ENCODE peak calls at places on chromosomes 1 and 21, in ten cellular contexts. One of them, this sample, is unnamed.

GRCh38 chr21:46362946-46363345 is 39.0 kb downstream of the PCNT start:
- DNase-seq in body of pancreas: no peak
- DNase-seq in kidney: no peak
- DNase-seq in MM.1S: no peak
- DNase-seq in cardiac muscle cell: no peak
- DNase-seq in heart right ventricle: no peak
- DNase-seq in kidney epithelial cell: no peak
- DNase-seq in fibroblast of lung: no peak
- DNase-seq in GM23338: no peak
- DNase-seq in fibroblast of mammary gland: no peak
- DNase-seq in this sample: no peak

GRCh38 chr1:2548068-2548589 is 8.0 kb upstream of the TNFRSF14 start:
- DNase-seq in body of pancreas: peak
- DNase-seq in kidney: peak
- DNase-seq in MM.1S: peak
- DNase-seq in cardiac muscle cell: peak
- DNase-seq in heart right ventricle: peak
- DNase-seq in kidney epithelial cell: no peak
- DNase-seq in fibroblast of lung: peak
- DNase-seq in GM23338: peak
- DNase-seq in fibroblast of mammary gland: peak
- DNase-seq in this sample: peak

GRCh38 chr1:116232989-116233514 is 121.9 kb downstream of the MAB21L3 start:
- DNase-seq in body of pancreas: no peak
- DNase-seq in kidney: no peak
- DNase-seq in MM.1S: no peak
- DNase-seq in cardiac muscle cell: peak
- DNase-seq in heart right ventricle: no peak
- DNase-seq in kidney epithelial cell: no peak
- DNase-seq in fibroblast of lung: no peak
- DNase-seq in GM23338: no peak
- DNase-seq in fibroblast of mammary gland: no peak
- DNase-seq in this sample: no peak

GRCh38 chr21:35280221-35280620 is 231.1 kb upstream of the RUNX1 start:
- DNase-seq in body of pancreas: no peak
- DNase-seq in kidney: no peak
- DNase-seq in MM.1S: no peak
- DNase-seq in cardiac muscle cell: no peak
- DNase-seq in heart right ventricle: no peak
- DNase-seq in kidney epithelial cell: no peak
- DNase-seq in fibroblast of lung: no peak
- DNase-seq in GM23338: no peak
- DNase-seq in fibroblast of mammary gland: no peak
- DNase-seq in this sample: no peak

GRCh38 chr1:230308039-230308438 is 118.1 kb downstream of the PGBD5 start:
- DNase-seq in body of pancreas: peak
- DNase-seq in kidney: peak
- DNase-seq in MM.1S: no peak
- DNase-seq in cardiac muscle cell: no peak
- DNase-seq in heart right ventricle: peak
- DNase-seq in kidney epithelial cell: peak
- DNase-seq in fibroblast of lung: peak
- DNase-seq in GM23338: no peak
- DNase-seq in fibroblast of mammary gland: peak
- DNase-seq in this sample: peak

GRCh38 chr21:41112740-41113692 is 54.9 kb upstream of the BACE2 start:
- DNase-seq in body of pancreas: no peak
- DNase-seq in kidney: no peak
- DNase-seq in MM.1S: peak
- DNase-seq in cardiac muscle cell: peak
- DNase-seq in heart right ventricle: no peak
- DNase-seq in kidney epithelial cell: peak
- DNase-seq in fibroblast of lung: peak
- DNase-seq in GM23338: peak
- DNase-seq in fibroblast of mammary gland: peak
- DNase-seq in this sample: peak

GRCh38 chr1:48675251-48675650 is 101.4 kb downstream of the BEND5 start:
- DNase-seq in body of pancreas: no peak
- DNase-seq in kidney: no peak
- DNase-seq in MM.1S: no peak
- DNase-seq in cardiac muscle cell: no peak
- DNase-seq in heart right ventricle: no peak
- DNase-seq in kidney epithelial cell: no peak
- DNase-seq in fibroblast of lung: peak
- DNase-seq in GM23338: no peak
- DNase-seq in fibroblast of mammary gland: peak
- DNase-seq in this sample: peak

GRCh38 chr1:6459850-6460265 is 6.1 kb downstream of the TNFRSF25 start:
- DNase-seq in body of pancreas: no peak
- DNase-seq in kidney: peak
- DNase-seq in MM.1S: no peak
- DNase-seq in cardiac muscle cell: no peak
- DNase-seq in heart right ventricle: no peak
- DNase-seq in kidney epithelial cell: no peak
- DNase-seq in fibroblast of lung: no peak
- DNase-seq in GM23338: no peak
- DNase-seq in fibroblast of mammary gland: no peak
- DNase-seq in this sample: no peak

GRCh38 chr21:31107871-31108270 is 69.6 kb upstream of the KRTAP19-8 start:
- DNase-seq in body of pancreas: no peak
- DNase-seq in kidney: no peak
- DNase-seq in MM.1S: no peak
- DNase-seq in cardiac muscle cell: no peak
- DNase-seq in heart right ventricle: no peak
- DNase-seq in kidney epithelial cell: no peak
- DNase-seq in fibroblast of lung: no peak
- DNase-seq in GM23338: no peak
- DNase-seq in fibroblast of mammary gland: no peak
- DNase-seq in this sample: no peak

GRCh38 chr1:51294566-51295184 is 35.7 kb downstream of the TTC39A start:
- DNase-seq in body of pancreas: no peak
- DNase-seq in kidney: no peak
- DNase-seq in MM.1S: no peak
- DNase-seq in cardiac muscle cell: no peak
- DNase-seq in heart right ventricle: no peak
- DNase-seq in kidney epithelial cell: no peak
- DNase-seq in fibroblast of lung: no peak
- DNase-seq in GM23338: no peak
- DNase-seq in fibroblast of mammary gland: no peak
- DNase-seq in this sample: no peak

GRCh38 chr21:45137612-45137937 is 63.2 kb downstream of the ADARB1 start:
- DNase-seq in body of pancreas: no peak
- DNase-seq in kidney: no peak
- DNase-seq in MM.1S: no peak
- DNase-seq in cardiac muscle cell: no peak
- DNase-seq in heart right ventricle: no peak
- DNase-seq in kidney epithelial cell: no peak
- DNase-seq in fibroblast of lung: no peak
- DNase-seq in GM23338: no peak
- DNase-seq in fibroblast of mammary gland: no peak
- DNase-seq in this sample: no peak

GRCh38 chr21:45136927-45137611 is 62.7 kb downstream of the ADARB1 start:
- DNase-seq in body of pancreas: peak
- DNase-seq in kidney: peak
- DNase-seq in MM.1S: peak
- DNase-seq in cardiac muscle cell: peak
- DNase-seq in heart right ventricle: peak
- DNase-seq in kidney epithelial cell: peak
- DNase-seq in fibroblast of lung: peak
- DNase-seq in GM23338: peak
- DNase-seq in fibroblast of mammary gland: peak
- DNase-seq in this sample: peak

GRCh38 chr21:45136500-45136899 is 62.1 kb downstream of the ADARB1 start:
- DNase-seq in body of pancreas: no peak
- DNase-seq in kidney: no peak
- DNase-seq in MM.1S: no peak
- DNase-seq in cardiac muscle cell: no peak
- DNase-seq in heart right ventricle: no peak
- DNase-seq in kidney epithelial cell: no peak
- DNase-seq in fibroblast of lung: no peak
- DNase-seq in GM23338: no peak
- DNase-seq in fibroblast of mammary gland: no peak
- DNase-seq in this sample: no peak

GRCh38 chr21:45139473-45139872 is 65.1 kb downstream of the ADARB1 start:
- DNase-seq in body of pancreas: no peak
- DNase-seq in kidney: no peak
- DNase-seq in MM.1S: no peak
- DNase-seq in cardiac muscle cell: no peak
- DNase-seq in heart right ventricle: no peak
- DNase-seq in kidney epithelial cell: no peak
- DNase-seq in fibroblast of lung: no peak
- DNase-seq in GM23338: no peak
- DNase-seq in fibroblast of mammary gland: no peak
- DNase-seq in this sample: no peak

DNA sequence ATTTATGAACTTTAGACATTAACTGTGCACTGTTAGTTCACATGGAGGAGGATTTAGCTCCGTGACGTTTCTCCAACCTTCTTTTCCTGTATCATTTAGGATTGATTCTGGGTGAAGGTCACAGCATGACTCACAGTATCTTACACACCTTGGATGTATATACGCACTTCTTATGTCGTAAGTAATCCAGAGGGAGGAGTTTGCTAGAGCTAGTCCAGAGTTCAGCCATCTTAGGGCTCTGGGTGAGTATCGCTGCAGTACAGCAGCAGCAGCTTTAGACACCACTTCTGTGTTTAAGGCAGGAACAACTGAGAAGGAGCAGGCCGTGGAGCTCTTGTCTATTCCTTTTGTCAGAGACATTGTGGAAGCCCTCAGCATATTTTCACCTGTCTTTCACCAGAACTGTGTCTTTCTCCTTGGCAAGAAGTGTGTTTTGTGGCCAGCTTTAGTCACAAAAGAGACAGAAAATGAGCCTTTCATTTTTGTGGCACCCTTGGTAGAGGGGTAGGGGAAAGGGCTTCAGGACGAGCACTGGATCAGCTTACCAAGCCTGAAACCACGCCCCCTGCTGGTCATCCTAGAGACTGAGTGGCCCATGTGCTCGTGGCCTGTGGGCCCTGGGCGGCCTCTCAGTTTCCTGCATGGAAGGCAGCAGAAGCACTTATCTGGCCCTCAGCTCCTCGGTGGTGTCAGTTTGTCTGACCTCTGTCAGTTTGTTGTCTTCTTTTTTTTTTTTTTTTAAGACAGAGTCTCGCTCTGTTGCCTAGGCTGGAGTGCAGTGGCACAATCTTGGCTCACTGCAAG is 64.0 kb downstream of the ADARB1 start:
- DNase-seq in body of pancreas: peak
- DNase-seq in kidney: peak
- DNase-seq in MM.1S: peak
- DNase-seq in cardiac muscle cell: peak
- DNase-seq in heart right ventricle: peak
- DNase-seq in kidney epithelial cell: no peak
- DNase-seq in fibroblast of lung: peak
- DNase-seq in GM23338: peak
- DNase-seq in fibroblast of mammary gland: peak
- DNase-seq in this sample: peak
- TF ChIP-seq CTCF in body of pancreas: peak
- TF ChIP-seq CTCF in kidney: peak
- TF ChIP-seq CTCF in MM.1S: peak
- TF ChIP-seq CTCF in cardiac muscle cell: peak
- TF ChIP-seq CTCF in heart right ventricle: peak
- TF ChIP-seq CTCF in kidney epithelial cell: peak
- TF ChIP-seq CTCF in fibroblast of lung: peak
- TF ChIP-seq CTCF in GM23338: peak
- TF ChIP-seq CTCF in fibroblast of mammary gland: peak
- TF ChIP-seq CTCF in this sample: peak

GRCh38 chr1:40939320-40940059 is 40.0 kb upstream of the CTPS1 start:
- DNase-seq in body of pancreas: peak
- DNase-seq in kidney: no peak
- DNase-seq in MM.1S: no peak
- DNase-seq in cardiac muscle cell: no peak
- DNase-seq in heart right ventricle: peak
- DNase-seq in kidney epithelial cell: no peak
- DNase-seq in fibroblast of lung: peak
- DNase-seq in GM23338: no peak
- DNase-seq in fibroblast of mammary gland: peak
- DNase-seq in this sample: no peak

GRCh38 chr1:40948741-40949528 is 30.6 kb upstream of the CTPS1 start:
- DNase-seq in body of pancreas: peak
- DNase-seq in kidney: no peak
- DNase-seq in MM.1S: peak
- DNase-seq in cardiac muscle cell: peak
- DNase-seq in heart right ventricle: no peak
- DNase-seq in kidney epithelial cell: peak
- DNase-seq in fibroblast of lung: peak
- DNase-seq in GM23338: peak
- DNase-seq in fibroblast of mammary gland: peak
- DNase-seq in this sample: peak

GRCh38 chr1:40945491-40945973 is 34.0 kb upstream of the CTPS1 start:
- DNase-seq in body of pancreas: no peak
- DNase-seq in kidney: no peak
- DNase-seq in MM.1S: no peak
- DNase-seq in cardiac muscle cell: no peak
- DNase-seq in heart right ventricle: no peak
- DNase-seq in kidney epithelial cell: no peak
- DNase-seq in fibroblast of lung: no peak
- DNase-seq in GM23338: no peak
- DNase-seq in fibroblast of mammary gland: peak
- DNase-seq in this sample: no peak

GRCh38 chr1:40944841-40945430 is 34.6 kb upstream of the CTPS1 start:
- DNase-seq in body of pancreas: peak
- DNase-seq in kidney: no peak
- DNase-seq in MM.1S: no peak
- DNase-seq in cardiac muscle cell: no peak
- DNase-seq in heart right ventricle: no peak
- DNase-seq in kidney epithelial cell: no peak
- DNase-seq in fibroblast of lung: peak
- DNase-seq in GM23338: no peak
- DNase-seq in fibroblast of mammary gland: peak
- DNase-seq in this sample: no peak

GRCh38 chr1:40944326-40944725 is 35.2 kb upstream of the CTPS1 start:
- DNase-seq in body of pancreas: peak
- DNase-seq in kidney: no peak
- DNase-seq in MM.1S: no peak
- DNase-seq in cardiac muscle cell: no peak
- DNase-seq in heart right ventricle: no peak
- DNase-seq in kidney epithelial cell: peak
- DNase-seq in fibroblast of lung: peak
- DNase-seq in GM23338: peak
- DNase-seq in fibroblast of mammary gland: peak
- DNase-seq in this sample: peak
- H3K4me3 ChIP-seq in body of pancreas: no peak
- H3K4me3 ChIP-seq in kidney: peak
- H3K4me3 ChIP-seq in MM.1S: no peak
- H3K4me3 ChIP-seq in cardiac muscle cell: no peak
- H3K4me3 ChIP-seq in heart right ventricle: no peak
- H3K4me3 ChIP-seq in kidney epithelial cell: no peak
- H3K4me3 ChIP-seq in fibroblast of lung: no peak
- H3K4me3 ChIP-seq in GM23338: no peak
- H3K4me3 ChIP-seq in fibroblast of mammary gland: no peak
- H3K4me3 ChIP-seq in this sample: no peak

GRCh38 chr1:238951809-238952208 is 434.6 kb upstream of the CHRM3 start:
- DNase-seq in body of pancreas: peak
- DNase-seq in kidney: no peak
- DNase-seq in MM.1S: peak
- DNase-seq in cardiac muscle cell: peak
- DNase-seq in heart right ventricle: no peak
- DNase-seq in kidney epithelial cell: peak
- DNase-seq in fibroblast of lung: peak
- DNase-seq in GM23338: peak
- DNase-seq in fibroblast of mammary gland: peak
- DNase-seq in this sample: peak
- TF ChIP-seq CTCF in body of pancreas: peak
- TF ChIP-seq CTCF in kidney: peak
- TF ChIP-seq CTCF in MM.1S: peak
- TF ChIP-seq CTCF in cardiac muscle cell: peak
- TF ChIP-seq CTCF in heart right ventricle: peak
- TF ChIP-seq CTCF in kidney epithelial cell: peak
- TF ChIP-seq CTCF in fibroblast of lung: peak
- TF ChIP-seq CTCF in GM23338: peak
- TF ChIP-seq CTCF in fibroblast of mammary gland: peak
- TF ChIP-seq CTCF in this sample: peak

GRCh38 chr1:214439352-214440119 is 111.9 kb downstream of the PTPN14 start:
- DNase-seq in body of pancreas: peak
- DNase-seq in kidney: no peak
- DNase-seq in MM.1S: peak
- DNase-seq in cardiac muscle cell: no peak
- DNase-seq in heart right ventricle: no peak
- DNase-seq in kidney epithelial cell: peak
- DNase-seq in fibroblast of lung: peak
- DNase-seq in GM23338: peak
- DNase-seq in fibroblast of mammary gland: peak
- DNase-seq in this sample: peak
- H3K4me3 ChIP-seq in body of pancreas: no peak
- H3K4me3 ChIP-seq in kidney: peak
- H3K4me3 ChIP-seq in MM.1S: peak
- H3K4me3 ChIP-seq in cardiac muscle cell: no peak
- H3K4me3 ChIP-seq in heart right ventricle: no peak
- H3K4me3 ChIP-seq in kidney epithelial cell: no peak
- H3K4me3 ChIP-seq in fibroblast of lung: peak
- H3K4me3 ChIP-seq in GM23338: no peak
- H3K4me3 ChIP-seq in fibroblast of mammary gland: no peak
- H3K4me3 ChIP-seq in this sample: peak